ENCODE peak calls at places on chromosomes 7 and 10, in five cellular contexts. C, T, R, J and N are unnamed samples.

GRCh38 chr10:129970404-129971364 is 6.6 kb upstream of the EBF3 start:
- DNase-seq in C (no peak), T (no peak), R (peak), J (no peak), N (no peak)

GRCh38 chr10:1213707-1214675 is 157.8 kb downstream of the WDR37 start:
- DNase-seq in C (no peak), T (no peak), R (no peak), J (no peak), N (peak)

GRCh38 chr7:69778138-69778537 is 179.9 kb downstream of the AUTS2 start:
- DNase-seq in C (no peak), T (no peak), R (no peak), J (no peak), N (no peak)

GRCh38 chr10:60312818-60313588 is 76.7 kb downstream of the ANK3 start:
- DNase-seq in C (peak), T (peak), R (no peak), J (no peak), N (no peak)

GRCh38 chr7:97499204-97499603 is 232.7 kb upstream of the TAC1 start:
- DNase-seq in C (peak), T (no peak), R (no peak), J (peak), N (no peak)

GRCh38 chr10:57955076-57955475 is 312.6 kb downstream of the IPMK start:
- DNase-seq in C (peak), T (peak), R (no peak), J (no peak), N (no peak)

GRCh38 chr10:7700577-7701125 is 2.5 kb upstream of the ITIH2 start:
- DNase-seq in C (peak), T (no peak), R (no peak), J (no peak), N (no peak)

GRCh38 chr7:33054261-33054964 is 8.2 kb downstream of the NT5C3A start:
- DNase-seq in C (peak), T (no peak), R (no peak), J (no peak), N (no peak)

GRCh38 chr7:27784399-27785053 is 44.6 kb downstream of the TAX1BP1 start:
- DNase-seq in C (peak), T (peak), R (no peak), J (peak), N (no peak)

GRCh38 chr7:71220210-71220695 is 88.3 kb downstream of the GALNT17 start:
- DNase-seq in C (no peak), T (no peak), R (no peak), J (peak), N (no peak)